ENCODE peak calls at places on chromosome 13, in eight cellular contexts. B, H, R, D, P, O, F and L are unnamed samples.
A peak's percentile ranks its signal among the peaks of the same experiment; 100 is the strongest.

GRCh38 chr13:113783966-113784644 is 25.1 kb downstream of the TMEM255B start:
- DNase-seq in F (no peak), D (no peak), H (no peak), P (no peak), O (no peak), R (no peak), B (no peak), L (no peak)

GRCh38 chr13:33126909-33127607 is 110.8 kb downstream of the KL start:
- DNase-seq in B (no peak), P (no peak), O (no peak), R (no peak), D (no peak), F (no peak), H (no peak), L (no peak)

GRCh38 chr13:97945792-97946419 is 7.6 kb upstream of the IPO5 start:
- DNase-seq in D (no peak), B (no peak), R (no peak), O (no peak), H (no peak), F (no peak), P (no peak), L (no peak)

GRCh38 chr13:40217675-40218074 is 448.8 kb downstream of the FOXO1 start:
- DNase-seq in O (no peak), P (no peak), D (no peak), F (no peak), B (no peak), H (no peak), R (no peak), L (no peak)

GRCh38 chr13:108020027-108020426 is 195.3 kb downstream of the LIG4 start:
- DNase-seq in B (no peak), D (no peak), H (no peak), R (no peak), P (no peak), O (no peak), F (no peak), L (no peak)

GRCh38 chr13:33401238-33401637 is 115.7 kb upstream of the STARD13 start:
- DNase-seq in P (no peak), F (no peak), B (peak; percentile 78), H (no peak), R (peak; percentile 53), D (peak; percentile 75), O (no peak), L (peak; percentile 42)

GRCh38 chr13:80979035-80979641 is 638.2 kb upstream of the SPRY2 start:
- DNase-seq in B (peak; percentile 26), D (peak; percentile 26), H (peak; percentile 67), R (peak; percentile 44), O (peak; percentile 14), P (peak; percentile 69), F (peak; percentile 10), L (peak; percentile 28)

GRCh38 chr13:38979891-38980627 is 10.6 kb downstream of the STOML3 start:
- DNase-seq in P (no peak), O (no peak), H (no peak), R (peak; percentile 61), D (peak; percentile 13), B (no peak), F (no peak), L (no peak)

GRCh38 chr13:112545866-112546265 is 42.1 kb downstream of the TUBGCP3 start:
- DNase-seq in F (peak; percentile 66), R (no peak), B (no peak), P (no peak), D (no peak), H (no peak), O (peak; percentile 63), L (no peak)

GRCh38 chr13:106534844-106535551 is 464 bp downstream of the EFNB2 start:
- DNase-seq in H (peak; percentile 18), O (no peak), D (no peak), F (no peak), B (no peak), R (no peak), P (peak; percentile 40), L (no peak)

GRCh38 chr13:97231118-97231831 is 9.1 kb downstream of the MBNL2 start:
- DNase-seq in D (no peak), P (no peak), O (no peak), B (no peak), F (no peak), R (no peak), H (no peak), L (no peak)

GRCh38 chr13:113307491-113307890 is 10.5 kb downstream of the LAMP1 start:
- DNase-seq in P (no peak), D (no peak), B (no peak), O (no peak), R (no peak), H (no peak), F (no peak), L (no peak)

GRCh38 chr13:112970552-112971287 is 1.7 kb downstream of the MCF2L start:
- DNase-seq in B (no peak), R (no peak), O (no peak), P (no peak), F (no peak), D (peak; percentile 3), H (no peak), L (no peak)

GRCh38 chr13:99356216-99357089 is 49.3 kb upstream of the GPR183 start:
- DNase-seq in F (no peak), H (peak; percentile 89), O (peak; percentile 31), R (peak; percentile 34), B (no peak), P (no peak), D (peak; percentile 45), L (no peak)
- H3K4me3 ChIP-seq in F (no peak overlapping the region), H (peak overlapping the region; percentile 36), O (no peak overlapping the region), R (no peak overlapping the region), B (no peak overlapping the region), P (no peak overlapping the region), D (no peak overlapping the region), L (no peak overlapping the region)

GRCh38 chr13:30800107-30800506 is 64.8 kb downstream of the ALOX5AP start:
- DNase-seq in F (no peak), D (no peak), B (no peak), P (no peak), R (no peak), O (no peak), H (no peak), L (no peak)

GRCh38 chr13:30797847-30798246 is 62.5 kb downstream of the ALOX5AP start:
- DNase-seq in B (no peak), F (no peak), R (no peak), D (no peak), P (no peak), H (no peak), O (no peak), L (no peak)

GRCh38 chr13:30798776-30799625 is 63.7 kb downstream of the ALOX5AP start:
- DNase-seq in B (no peak), D (no peak), O (no peak), F (no peak), R (no peak), H (no peak), P (no peak), L (no peak)

GRCh38 chr13:30796833-30797601 is 61.7 kb downstream of the ALOX5AP start:
- DNase-seq in R (no peak), P (no peak), F (no peak), B (no peak), D (no peak), H (peak; percentile 49), O (no peak), L (peak; percentile 21)

DNA sequence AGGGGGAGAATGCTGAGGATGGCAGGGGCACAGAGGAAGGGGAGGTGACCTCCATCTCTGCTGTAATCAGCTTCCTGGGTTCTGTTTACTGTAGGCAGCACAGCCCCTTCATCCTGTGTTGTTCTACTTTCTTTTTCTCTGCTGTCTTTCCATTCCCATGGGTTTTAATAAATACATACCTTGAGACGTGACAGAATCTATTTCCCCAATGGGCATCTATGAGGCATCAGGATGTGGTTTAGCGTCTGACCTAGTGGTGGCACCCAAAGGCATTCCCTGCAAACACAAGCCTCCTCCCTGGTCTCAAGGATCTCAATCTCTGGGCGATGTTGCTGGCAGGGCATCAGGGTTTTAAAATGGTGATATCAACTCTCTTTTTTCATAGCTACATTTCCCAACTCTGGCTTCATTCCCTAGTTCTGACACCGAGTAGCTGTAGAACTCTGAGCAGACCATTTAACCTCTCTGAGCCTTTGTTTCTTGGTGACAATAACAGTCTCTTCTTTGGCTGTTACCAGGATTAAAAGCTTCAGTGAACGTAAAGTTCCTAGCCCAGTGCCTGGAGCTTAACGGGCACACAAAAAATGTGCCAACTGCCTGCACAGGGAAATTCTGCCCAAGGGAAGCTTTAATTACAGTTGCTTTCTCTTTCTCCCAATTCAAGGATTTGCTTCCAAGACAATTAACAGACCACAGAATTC is 60.9 kb downstream of the ALOX5AP start:
- DNase-seq in F (no peak), H (peak; percentile 37), O (peak; percentile 48), B (no peak), P (no peak), R (no peak), D (no peak), L (no peak)
- TF ChIP-seq CTCF in F (no peak), H (no peak), O (no peak), B (no peak), P (no peak), R (no peak), D (no peak), L (no peak)

GRCh38 chr13:21232196-21232595 is 55.7 kb downstream of the MRPL57 start:
- DNase-seq in P (no peak), H (no peak), D (no peak), F (no peak), B (no peak), R (no peak), O (peak; percentile 78), L (no peak)
- H3K4me3 ChIP-seq in P (no peak overlapping the region), H (no peak overlapping the region), D (no peak overlapping the region), F (no peak overlapping the region), B (no peak overlapping the region), R (no peak overlapping the region), O (peak overlapping the region; percentile 22), L (no peak overlapping the region)

GRCh38 chr13:63636231-63636993 is 2220.8 kb upstream of the PCDH20 start:
- DNase-seq in P (peak; percentile 5), R (no peak), H (peak; percentile 10), D (no peak), B (no peak), F (no peak), O (no peak), L (no peak)
- TF ChIP-seq CTCF in P (no peak), R (no peak), H (no peak), D (no peak), B (no peak), F (no peak), O (no peak), L (peak; percentile 13)